ENCODE peak calls at places on chromosome 16, in ten cellular contexts. F, W, Z, P, J, E, D, O, L and G are unnamed samples.

GRCh38 chr16:66366433-66367299 is at the start of gene CDH5:
- DNase-seq in Z (peak), W (no peak), P (peak), J (peak), O (peak), L (no peak), F (no peak), D (no peak), E (no peak), G (no peak)

GRCh38 chr16:71708696-71709095 is 15.8 kb downstream of the PHLPP2 start:
- DNase-seq in E (no peak), J (no peak), P (no peak), O (no peak), F (no peak), L (no peak), D (no peak), Z (no peak), W (no peak), G (no peak)

GRCh38 chr16:75687361-75687760 is 10.6 kb upstream of the CPHXL2 start:
- DNase-seq in W (no peak), O (no peak), D (no peak), J (no peak), F (no peak), P (no peak), Z (no peak), E (no peak), L (no peak), G (no peak)

GRCh38 chr16:66948034-66948821 is 12.8 kb upstream of the CES3 start:
- DNase-seq in L (peak), D (no peak), P (no peak), F (no peak), O (no peak), W (no peak), E (no peak), Z (no peak), J (no peak), G (no peak)

GRCh38 chr16:74667215-74667765 is 613 bp upstream of the RFWD3 start:
- DNase-seq in F (no peak), E (peak), P (peak), L (peak), D (no peak), Z (peak), W (no peak), O (peak), J (peak), G (no peak)

GRCh38 chr16:74485916-74486315 is 64.6 kb upstream of the CLEC18B start:
- DNase-seq in P (no peak), Z (no peak), E (no peak), J (no peak), W (no peak), O (no peak), L (no peak), F (no peak), D (no peak), G (no peak)

GRCh38 chr16:3793161-3793576 is 75.8 kb upstream of the TRAP1 start:
- DNase-seq in O (no peak), J (no peak), P (peak), F (no peak), L (no peak), E (no peak), W (no peak), D (no peak), Z (no peak), G (no peak)

GRCh38 chr16:24491721-24492120 is 47.6 kb upstream of the RBBP6 start:
- DNase-seq in E (no peak), L (no peak), J (no peak), Z (no peak), W (no peak), F (no peak), P (no peak), O (no peak), D (no peak), G (peak)

GRCh38 chr16:19284207-19284606 is 1.3 kb upstream of the CLEC19A start:
- DNase-seq in F (peak), Z (no peak), O (no peak), D (no peak), P (no peak), W (no peak), J (peak), L (peak), E (no peak), G (no peak)

GRCh38 chr16:30030841-30031413 is at the start of gene TLCD3B:
- DNase-seq in P (no peak), Z (no peak), E (peak), O (no peak), F (no peak), W (no peak), J (no peak), L (no peak), D (peak), G (no peak)

GRCh38 chr16:49604602-49605001 is 231.0 kb downstream of the C16orf78 start:
- DNase-seq in E (no peak), F (no peak), O (no peak), L (no peak), Z (no peak), D (no peak), P (no peak), W (no peak), J (no peak), G (no peak)

GRCh38 chr16:87060026-87060986 is 256.9 kb downstream of the C16orf95 start:
- DNase-seq in D (no peak), F (no peak), P (peak), W (peak), J (no peak), Z (no peak), E (peak), L (no peak), O (no peak), G (peak)

GRCh38 chr16:13014516-13014915 is 113.1 kb downstream of the SHISA9 start:
- DNase-seq in J (no peak), Z (no peak), P (no peak), L (no peak), W (no peak), F (no peak), O (no peak), D (no peak), E (peak), G (no peak)

GRCh38 chr16:77290451-77291110 is 91.4 kb downstream of the SYCE1L start:
- DNase-seq in P (peak), D (no peak), J (no peak), E (no peak), O (no peak), F (no peak), L (no peak), Z (no peak), W (no peak), G (no peak)

GRCh38 chr16:76287466-76287865 is 10.3 kb downstream of the CNTNAP4 start:
- DNase-seq in L (no peak), P (no peak), E (no peak), J (no peak), W (no peak), F (no peak), O (no peak), Z (no peak), D (no peak), G (no peak)

GRCh38 chr16:75244844-75245758 is 6.3 kb downstream of the BCAR1 start:
- DNase-seq in O (peak), Z (peak), P (peak), E (peak), F (peak), D (no peak), L (peak), J (peak), W (peak), G (peak)

GRCh38 chr16:53434436-53435065 is at the start of gene RBL2:
- DNase-seq in F (peak), O (peak), Z (peak), E (peak), P (peak), W (no peak), D (peak), J (peak), L (peak), G (peak)

GRCh38 chr16:82655315-82655714 is 28.5 kb downstream of the CDH13 start:
- DNase-seq in F (no peak), L (no peak), P (peak), D (no peak), Z (no peak), J (no peak), W (peak), E (no peak), O (no peak), G (peak)

GRCh38 chr16:71846443-71846842 is 667 bp downstream of the ATXN1L start:
- DNase-seq in Z (no peak), P (no peak), D (no peak), W (no peak), E (peak), F (no peak), O (no peak), J (no peak), L (no peak), G (no peak)

GRCh38 chr16:68070811-68071546 is 14.2 kb upstream of the NFATC3 start:
- DNase-seq in F (no peak), E (no peak), P (no peak), D (no peak), O (no peak), L (peak), J (no peak), W (no peak), Z (no peak), G (no peak)
- TF ChIP-seq CTCF in F (no peak), E (no peak), P (no peak), D (no peak), O (no peak), L (no peak), J (no peak), W (no peak), Z (no peak), G (peak)

GRCh38 chr16:88536510-88536909 is 33.7 kb upstream of the ZC3H18 start:
- DNase-seq in J (no peak), O (no peak), Z (no peak), P (no peak), E (no peak), L (peak), W (no peak), D (no peak), F (no peak), G (no peak)

GRCh38 chr16:88535181-88535856 is 34.9 kb upstream of the ZC3H18 start:
- DNase-seq in P (no peak), L (peak), Z (no peak), O (no peak), E (no peak), F (no peak), W (no peak), J (no peak), D (no peak), G (no peak)

GRCh38 chr16:88534731-88535141 is 35.5 kb upstream of the ZC3H18 start:
- DNase-seq in L (peak), Z (no peak), D (no peak), O (peak), E (peak), P (peak), F (peak), J (no peak), W (no peak), G (peak)

GRCh38 chr16:88536971-88537751 is 33.0 kb upstream of the ZC3H18 start:
- DNase-seq in L (peak), W (no peak), J (no peak), Z (no peak), F (peak), D (no peak), E (no peak), P (no peak), O (no peak), G (no peak)

DNA sequence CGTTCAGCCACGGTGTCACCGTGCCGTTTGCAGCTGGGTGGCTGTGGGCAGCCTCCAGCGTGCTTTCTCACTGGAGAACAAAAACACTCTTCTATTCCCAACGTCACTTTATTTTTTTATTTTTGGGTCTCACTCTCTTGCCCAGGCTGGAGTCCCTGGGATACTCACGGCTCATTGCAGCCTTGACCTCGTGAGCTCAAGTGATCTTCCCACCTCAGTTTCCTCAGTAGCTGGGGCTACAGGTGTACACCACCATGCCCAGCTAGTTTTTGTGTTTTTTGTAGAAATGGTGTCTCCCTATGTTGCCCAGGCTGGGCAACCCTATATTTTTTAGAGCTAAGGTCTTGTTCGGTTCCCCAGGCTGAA is 34.4 kb upstream of the ZC3H18 start:
- DNase-seq in E (no peak), W (no peak), D (no peak), F (no peak), P (no peak), Z (no peak), O (no peak), J (no peak), L (no peak), G (no peak)
- TF ChIP-seq CTCF in E (no peak), W (no peak), D (no peak), F (no peak), P (no peak), Z (no peak), O (no peak), J (no peak), L (no peak), G (no peak)

GRCh38 chr16:11259288-11259621 is 3.3 kb upstream of the SOCS1 start:
- DNase-seq in Z (no peak), O (no peak), F (no peak), E (no peak), W (no peak), D (no peak), P (no peak), J (no peak), L (no peak), G (no peak)

GRCh38 chr16:11255737-11256656 is at the start of gene SOCS1:
- DNase-seq in P (peak), Z (peak), L (peak), E (peak), J (peak), D (peak), O (peak), F (peak), W (peak), G (peak)

GRCh38 chr16:11256657-11257130 is 690 bp upstream of the SOCS1 start:
- DNase-seq in W (no peak), J (no peak), Z (peak), D (no peak), L (peak), F (peak), E (peak), O (peak), P (peak), G (peak)

GRCh38 chr16:11258553-11259287 is 2.7 kb upstream of the SOCS1 start:
- DNase-seq in O (peak), W (no peak), P (no peak), F (no peak), J (peak), Z (no peak), L (no peak), D (peak), E (no peak), G (no peak)

DNA sequence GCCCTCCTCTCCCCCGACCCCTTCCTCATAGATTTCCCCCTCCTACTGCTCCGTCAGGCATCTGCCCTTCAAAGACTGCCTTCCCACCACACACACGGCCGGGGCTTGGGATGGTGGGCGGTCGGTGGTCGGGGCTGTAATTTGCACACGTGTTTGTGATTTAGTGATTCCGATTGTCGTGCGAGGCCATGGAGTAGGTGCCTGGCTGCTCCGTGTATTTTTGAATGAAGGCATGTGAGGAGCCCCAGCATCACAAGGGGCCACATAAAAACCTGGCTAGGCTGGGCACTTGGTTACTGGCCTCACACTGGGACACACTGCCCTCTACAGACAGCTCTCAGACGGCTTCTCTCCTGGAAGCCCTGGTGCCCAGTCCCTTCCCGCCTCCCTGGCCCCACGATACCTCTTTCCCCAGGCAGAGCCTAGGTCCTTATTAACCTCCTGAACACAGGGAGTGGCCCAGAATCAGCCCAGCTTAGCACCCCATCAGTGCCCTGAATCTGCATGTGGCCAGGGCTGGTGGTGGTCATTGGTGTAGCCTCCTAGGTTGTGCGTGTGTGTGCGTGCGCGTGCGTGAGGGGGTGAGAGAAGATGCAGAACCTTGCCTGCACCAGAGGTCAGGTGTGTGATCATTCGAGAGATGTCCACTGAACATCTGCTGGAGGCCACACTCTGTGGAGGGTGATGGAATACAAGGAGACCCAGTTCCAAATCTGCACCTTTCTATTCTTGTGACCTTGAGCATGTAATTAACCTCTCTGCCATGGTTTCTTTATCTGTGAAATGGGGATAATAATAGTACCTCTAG is 1.3 kb upstream of the SOCS1 start:
- DNase-seq in J (peak), E (peak), P (peak), L (peak), F (peak), W (no peak), O (peak), Z (peak), D (peak), G (peak)
- TF ChIP-seq CTCF in J (peak), E (peak), P (peak), L (peak), F (peak), W (peak), O (peak), Z (peak), D (peak), G (peak)

DNA sequence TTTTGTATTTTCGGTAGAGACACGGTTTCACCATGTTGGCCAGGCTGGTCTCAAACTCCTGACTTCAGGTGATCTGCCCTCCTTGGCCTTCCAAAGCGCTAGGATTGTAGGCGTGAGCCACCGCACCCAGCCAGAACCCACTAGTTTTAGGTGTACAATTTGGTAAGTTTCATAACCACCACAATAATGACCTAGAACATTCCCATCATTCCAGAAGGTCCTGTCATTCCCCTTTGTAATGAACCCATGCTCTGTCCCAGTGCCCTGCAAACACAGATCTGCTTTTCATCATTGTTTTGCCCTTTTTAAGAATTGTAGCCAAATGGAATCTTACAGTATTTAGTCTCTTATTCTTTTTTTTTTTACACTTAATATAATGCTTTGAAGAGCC is 35.6 kb upstream of the IRF8 start:
- DNase-seq in Z (no peak), W (no peak), L (no peak), J (no peak), F (no peak), P (peak), E (no peak), D (no peak), O (no peak), G (peak)
- TF ChIP-seq CTCF in Z (no peak), W (no peak), L (no peak), J (no peak), F (no peak), P (no peak), E (no peak), D (no peak), O (no peak), G (no peak)

GRCh38 chr16:58127634-58128033 is 1.5 kb downstream of the CFAP20 start:
- DNase-seq in D (no peak), F (no peak), O (no peak), J (no peak), L (no peak), E (no peak), W (no peak), P (no peak), Z (no peak), G (peak)
- TF ChIP-seq CTCF in D (no peak), F (no peak), O (no peak), J (no peak), L (no peak), E (no peak), W (peak), P (peak), Z (no peak), G (no peak)

GRCh38 chr16:55647343-55647742 is 8.4 kb upstream of the SLC6A2 start:
- DNase-seq in L (no peak), P (no peak), E (no peak), Z (no peak), F (no peak), O (no peak), W (no peak), D (no peak), J (no peak), G (no peak)

GRCh38 chr16:55651841-55652824 is 3.7 kb upstream of the SLC6A2 start:
- DNase-seq in P (no peak), L (no peak), F (no peak), Z (no peak), O (no peak), E (no peak), J (no peak), D (no peak), W (no peak), G (no peak)

GRCh38 chr16:55645986-55646385 is 9.8 kb upstream of the SLC6A2 start:
- DNase-seq in J (no peak), P (no peak), D (no peak), W (no peak), O (no peak), E (no peak), L (no peak), Z (no peak), F (no peak), G (no peak)

GRCh38 chr16:55643161-55643970 is 12.4 kb upstream of the SLC6A2 start:
- DNase-seq in E (no peak), W (no peak), L (no peak), J (no peak), O (no peak), D (no peak), P (peak), F (no peak), Z (peak), G (peak)

GRCh38 chr16:55647798-55648197 is 8.0 kb upstream of the SLC6A2 start:
- DNase-seq in D (no peak), E (no peak), J (no peak), Z (no peak), L (no peak), F (no peak), P (no peak), W (no peak), O (no peak), G (peak)
- TF ChIP-seq CTCF in D (no peak), E (no peak), J (no peak), Z (no peak), L (no peak), F (no peak), P (no peak), W (no peak), O (no peak), G (peak)

GRCh38 chr16:69563605-69564580 is 1.9 kb upstream of the NFAT5 start:
- DNase-seq in J (no peak), D (peak), L (no peak), W (no peak), Z (no peak), O (no peak), F (no peak), E (peak), P (peak), G (peak)

GRCh38 chr16:69564845-69565610 is 738 bp upstream of the NFAT5 start:
- DNase-seq in W (no peak), Z (no peak), J (no peak), O (no peak), E (no peak), L (no peak), P (peak), F (no peak), D (no peak), G (no peak)

GRCh38 chr16:69565611-69566436 is at the start of gene NFAT5:
- DNase-seq in F (peak), D (peak), P (peak), Z (peak), O (peak), J (peak), W (peak), L (peak), E (peak), G (peak)

GRCh38 chr16:69566437-69567030 is 768 bp downstream of the NFAT5 start:
- DNase-seq in F (peak), W (no peak), J (peak), D (peak), L (peak), P (peak), Z (peak), O (peak), E (peak), G (peak)

GRCh38 chr16:69567031-69567680 is 1.4 kb downstream of the NFAT5 start:
- DNase-seq in W (no peak), Z (peak), L (no peak), E (no peak), P (no peak), F (no peak), J (peak), O (no peak), D (peak), G (no peak)
- TF ChIP-seq CTCF in W (peak), Z (no peak), L (peak), E (peak), P (peak), F (no peak), J (peak), O (no peak), D (peak), G (peak)

GRCh38 chr16:6133009-6133408 is 1035.4 kb upstream of the EEF2KMT start:
- DNase-seq in E (no peak), W (no peak), P (no peak), J (no peak), O (no peak), L (no peak), Z (no peak), F (no peak), D (no peak), G (no peak)

GRCh38 chr16:6131526-6132050 is 1034.0 kb upstream of the EEF2KMT start:
- DNase-seq in P (no peak), J (no peak), O (no peak), D (no peak), Z (no peak), L (no peak), E (no peak), F (no peak), W (no peak), G (no peak)

DNA sequence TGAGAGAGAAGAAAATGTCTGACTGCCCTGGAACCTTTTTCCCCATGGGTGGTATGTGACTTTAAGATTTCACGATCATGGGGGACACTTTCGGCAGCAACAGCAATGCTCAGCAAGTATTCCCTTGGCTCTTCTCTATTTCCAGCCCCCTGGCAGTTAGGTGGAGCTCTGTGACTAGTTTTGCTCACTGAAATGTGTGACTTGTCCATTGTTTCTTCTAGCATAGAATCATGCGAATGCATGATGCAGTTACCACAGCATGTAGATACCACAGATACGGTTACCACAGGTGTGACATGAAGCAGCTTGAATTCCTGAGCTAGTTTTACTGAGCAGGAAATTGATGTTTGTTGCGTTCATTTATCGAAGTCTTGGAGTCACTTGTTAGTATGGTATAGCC is 1034.5 kb upstream of the EEF2KMT start:
- DNase-seq in P (no peak), J (no peak), E (no peak), F (no peak), W (no peak), O (no peak), D (no peak), Z (no peak), L (no peak), G (no peak)
- TF ChIP-seq CTCF in P (no peak), J (no peak), E (peak), F (no peak), W (no peak), O (no peak), D (no peak), Z (no peak), L (no peak), G (no peak)